ENCODE peak calls at places on chromosome 4, in nine cellular contexts. H, F, E, I, A, G, Y, N and O are unnamed samples.
A peak's percentile ranks its signal among the peaks of the same experiment; 100 is the strongest.

GRCh38 chr4:5206391-5206790 is 155.1 kb downstream of the STK32B start:
- DNase-seq in A (no peak), H (no peak), G (no peak), I (no peak), Y (no peak), F (peak; percentile 73), E (no peak), N (no peak), O (no peak)

GRCh38 chr4:5465956-5466355 is 242.4 kb downstream of the EVC2 start:
- DNase-seq in A (no peak), N (no peak), F (no peak), Y (no peak), E (no peak), G (no peak), H (no peak), I (no peak), O (no peak)

GRCh38 chr4:148618856-148619255 is 176.6 kb upstream of the NR3C2 start:
- DNase-seq in F (no peak), E (no peak), G (no peak), H (no peak), A (no peak), N (no peak), I (no peak), Y (no peak), O (no peak)

GRCh38 chr4:121072080-121072835 is at the start of gene NDNF:
- DNase-seq in N (no peak), Y (no peak), A (no peak), I (peak; percentile 72), F (peak; percentile 47), E (peak; percentile 75), G (peak; percentile 49), H (peak; percentile 80), O (peak; percentile 53)

GRCh38 chr4:139734875-139735380 is 69.3 kb downstream of the MGST2 start:
- DNase-seq in G (peak; percentile 89), E (peak; percentile 82), Y (peak; percentile 87), I (peak; percentile 93), A (peak; percentile 86), H (peak; percentile 99), N (peak; percentile 85), F (peak; percentile 88), O (peak; percentile 68)

GRCh38 chr4:82428969-82429727 is 1.1 kb downstream of the HNRNPDL start:
- DNase-seq in E (peak; percentile 95), I (peak; percentile 97), Y (peak; percentile 96), F (peak; percentile 96), A (peak; percentile 81), N (peak; percentile 74), G (peak; percentile 93), H (peak; percentile 97), O (peak; percentile 94)

GRCh38 chr4:153511104-153511503 is 44.9 kb downstream of the TMEM131L start:
- DNase-seq in H (no peak), G (no peak), E (no peak), Y (no peak), A (no peak), I (no peak), F (no peak), N (no peak), O (no peak)

GRCh38 chr4:54226399-54227260 is 2.5 kb upstream of the PDGFRA start:
- DNase-seq in E (peak; percentile 54), G (no peak), I (peak; percentile 74), A (no peak), F (peak; percentile 96), N (peak; percentile 60), Y (peak; percentile 39), H (peak; percentile 25), O (no peak)

GRCh38 chr4:163866728-163867313 is 372.3 kb downstream of the TMA16 start:
- DNase-seq in F (no peak), I (no peak), H (no peak), G (no peak), A (no peak), E (no peak), Y (no peak), N (no peak), O (no peak)

GRCh38 chr4:31370866-31371465 is 650.8 kb downstream of the PCDH7 start:
- DNase-seq in H (peak; percentile 64), I (no peak), A (no peak), G (no peak), F (peak; percentile 61), Y (peak; percentile 10), E (no peak), N (peak; percentile 63), O (peak; percentile 20)

GRCh38 chr4:73859614-73860088 is 6.6 kb downstream of the PF4V1 start:
- DNase-seq in H (no peak), E (no peak), G (no peak), Y (no peak), F (peak; percentile 79), A (no peak), I (no peak), N (no peak), O (no peak)

GRCh38 chr4:48069026-48069425 is 52.5 kb downstream of the NIPAL1 start:
- DNase-seq in F (no peak), Y (no peak), A (no peak), I (no peak), G (no peak), N (no peak), E (no peak), H (no peak), O (no peak)

GRCh38 chr4:184885602-184886001 is 59.8 kb upstream of the ACSL1 start:
- DNase-seq in F (peak; percentile 10), I (no peak), A (no peak), N (no peak), H (no peak), G (no peak), Y (no peak), E (no peak), O (no peak)